ENCODE peak calls at places on chromosomes 5 and 9, in eight cellular contexts. M is HL-60, G is MCF 10A, S is adrenal gland, K is HCT116, T is kidney epithelial cell, R is mucosa of descending colon, X is endodermal cell. D is an unnamed sample.

GRCh38 chr5:9776525-9776924 is 146.4 kb upstream of the TAS2R1 start:
- DNase-seq in M (no peak), G (no peak), S (no peak), K (no peak), T (no peak), R (no peak), X (no peak), D (no peak)

GRCh38 chr5:152247850-152248385 is 157.2 kb downstream of the NMUR2 start:
- DNase-seq in M (no peak), G (no peak), S (no peak), K (no peak), T (no peak), R (no peak), X (no peak), D (no peak)

GRCh38 chr5:58507715-58508114 is 16.5 kb downstream of the GAPT start:
- DNase-seq in M (no peak), G (no peak), S (no peak), K (no peak), T (no peak), R (no peak), X (no peak), D (no peak)

GRCh38 chr9:134962998-134963364 is 45.3 kb upstream of the FCN1 start:
- DNase-seq in M (no peak), G (no peak), S (no peak), K (no peak), T (no peak), R (no peak), X (peak), D (no peak)

GRCh38 chr5:31531543-31531887 is 378 bp downstream of the DROSHA start:
- DNase-seq in M (peak), G (no peak), S (peak), K (no peak), T (no peak), R (peak), X (no peak), D (peak)

GRCh38 chr5:94793113-94793815 is 174.8 kb downstream of the SLF1 start:
- DNase-seq in M (peak), G (no peak), S (no peak), K (no peak), T (peak), R (peak), X (no peak), D (no peak)

GRCh38 chr5:109275919-109276318 is 133.9 kb downstream of the PJA2 start:
- DNase-seq in M (no peak), G (no peak), S (no peak), K (no peak), T (no peak), R (no peak), X (no peak), D (no peak)

GRCh38 chr9:23321049-23321448 is 505.0 kb downstream of the ELAVL2 start:
- DNase-seq in M (no peak), G (no peak), S (no peak), K (no peak), T (no peak), R (no peak), X (no peak), D (no peak)

GRCh38 chr9:133712221-133713100 is 25.7 kb downstream of the SARDH start:
- DNase-seq in M (no peak), G (no peak), S (no peak), K (no peak), T (no peak), R (no peak), X (peak), D (no peak)

GRCh38 chr9:90987566-90987965 is 185.9 kb downstream of the SYK start:
- DNase-seq in M (no peak), G (no peak), S (no peak), K (no peak), T (no peak), R (no peak), X (no peak), D (no peak)

GRCh38 chr5:58582004-58582403 is 871 bp upstream of the RAB3C start:
- DNase-seq in M (no peak), G (no peak), S (no peak), K (no peak), T (no peak), R (no peak), X (peak), D (peak)

GRCh38 chr9:137688725-137689124 is 69.9 kb downstream of the EHMT1 start:
- DNase-seq in M (no peak), G (no peak), S (no peak), K (no peak), T (no peak), R (no peak), X (no peak), D (no peak)

GRCh38 chr5:61401726-61402125 is 69.7 kb downstream of the ZSWIM6 start:
- DNase-seq in M (no peak), G (peak), S (no peak), K (no peak), T (peak), R (no peak), X (no peak), D (no peak)

GRCh38 chr5:89399553-89399952 is 516.6 kb upstream of the MEF2C start:
- DNase-seq in M (no peak), G (no peak), S (no peak), K (no peak), T (no peak), R (no peak), X (no peak), D (no peak)

GRCh38 chr5:169367861-169368260 is 66.9 kb upstream of the SLIT3 start:
- DNase-seq in M (no peak), G (peak), S (no peak), K (no peak), T (no peak), R (no peak), X (no peak), D (no peak)

GRCh38 chr9:129210125-129210524 is 32.1 kb upstream of the IER5L start:
- DNase-seq in M (no peak), G (no peak), S (no peak), K (no peak), T (no peak), R (no peak), X (no peak), D (no peak)

GRCh38 chr9:89359018-89359417 is 40.7 kb downstream of the SECISBP2 start:
- DNase-seq in M (no peak), G (no peak), S (peak), K (no peak), T (no peak), R (no peak), X (no peak), D (no peak)

GRCh38 chr9:137672907-137673791 is 54.3 kb downstream of the EHMT1 start:
- DNase-seq in M (peak), G (peak), S (peak), K (peak), T (peak), R (peak), X (peak), D (peak)

GRCh38 chr5:133618141-133618540 is 5.8 kb upstream of the FSTL4 start:
- DNase-seq in M (no peak), G (no peak), S (no peak), K (no peak), T (no peak), R (no peak), X (no peak), D (no peak)

GRCh38 chr9:76453785-76454184 is 5.2 kb upstream of the GCNT1 start:
- DNase-seq in M (no peak), G (peak), S (no peak), K (no peak), T (no peak), R (no peak), X (no peak), D (no peak)

GRCh38 chr9:75200892-75201470 is 112.7 kb downstream of the OSTF1 start:
- DNase-seq in M (no peak), G (peak), S (no peak), K (peak), T (no peak), R (peak), X (no peak), D (peak)

GRCh38 chr5:126936775-126937418 is 93.5 kb downstream of the MARCHF3 start:
- DNase-seq in M (no peak), G (no peak), S (no peak), K (no peak), T (no peak), R (no peak), X (no peak), D (no peak)

GRCh38 chr5:75053286-75054109 is 1.1 kb upstream of the GCNT4 start:
- DNase-seq in M (peak), G (peak), S (peak), K (no peak), T (no peak), R (peak), X (peak), D (peak)

GRCh38 chr5:6715758-6716633 is 2.8 kb downstream of the TENT4A start:
- DNase-seq in M (no peak), G (peak), S (no peak), K (no peak), T (no peak), R (peak), X (no peak), D (no peak)

GRCh38 chr9:91130796-91131318 is 230.9 kb downstream of the AUH start:
- DNase-seq in M (no peak), G (peak), S (no peak), K (no peak), T (no peak), R (no peak), X (no peak), D (no peak)

GRCh38 chr9:124011460-124012301 is at the start of gene LHX2:
- DNase-seq in M (peak), G (peak), S (peak), K (peak), T (no peak), R (peak), X (peak), D (peak)
- TF ChIP-seq CTCF in M (no peak), G (no peak), S (no peak), K (peak), T (no peak), R (no peak), X (peak), D (no peak)

DNA sequence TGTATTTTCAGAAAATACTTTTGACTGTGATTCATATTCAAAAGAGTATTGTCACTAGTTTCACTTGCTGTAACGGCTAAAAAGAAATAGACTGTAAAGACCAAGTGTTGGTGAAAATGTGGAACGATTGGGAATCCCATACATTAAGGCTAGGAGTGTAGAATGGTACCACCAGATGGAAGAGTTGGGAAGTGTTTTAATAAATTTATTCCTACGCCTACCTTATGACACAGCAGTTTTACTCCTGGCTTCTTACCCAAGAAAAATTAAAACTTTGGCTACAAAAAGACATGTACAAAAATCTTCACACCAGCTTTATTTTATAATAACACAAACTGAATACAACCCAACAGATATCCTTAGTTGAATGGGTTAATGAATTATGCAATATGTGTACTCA is 256.2 kb downstream of the TAF11L14 start:
- DNase-seq in M (no peak), G (peak), S (no peak), K (no peak), T (no peak), R (no peak), X (no peak), D (no peak)
- TF ChIP-seq CTCF in M (no peak), G (no peak), S (no peak), K (no peak), T (no peak), R (no peak), X (no peak), D (no peak)

GRCh38 chr5:44935262-44935661 is 126.5 kb downstream of the MRPS30 start:
- DNase-seq in M (no peak), G (peak), S (no peak), K (peak), T (no peak), R (no peak), X (peak), D (no peak)
- TF ChIP-seq CTCF in M (no peak), G (peak), S (no peak), K (peak), T (peak), R (no peak), X (peak), D (no peak)

GRCh38 chr5:55864606-55865541 is 13.7 kb downstream of the IL31RA start:
- DNase-seq in M (peak), G (no peak), S (peak), K (no peak), T (no peak), R (no peak), X (no peak), D (peak)
- TF ChIP-seq CTCF in M (no peak), G (no peak), S (no peak), K (no peak), T (no peak), R (no peak), X (no peak), D (no peak)

GRCh38 chr5:177301503-177302165 is 1.9 kb downstream of the RAB24 start:
- DNase-seq in M (no peak), G (peak), S (peak), K (no peak), T (no peak), R (peak), X (peak), D (peak)

GRCh38 chr5:177300971-177301370 is 2.5 kb downstream of the RAB24 start:
- DNase-seq in M (no peak), G (peak), S (no peak), K (no peak), T (no peak), R (no peak), X (no peak), D (no peak)

GRCh38 chr5:177302354-177303110 is 987 bp downstream of the RAB24 start:
- DNase-seq in M (no peak), G (peak), S (no peak), K (no peak), T (no peak), R (no peak), X (peak), D (no peak)

GRCh38 chr5:177299711-177300110 is 3.8 kb downstream of the RAB24 start:
- DNase-seq in M (no peak), G (no peak), S (no peak), K (no peak), T (no peak), R (no peak), X (no peak), D (no peak)

GRCh38 chr5:177300236-177300880 is 3.2 kb downstream of the RAB24 start:
- DNase-seq in M (peak), G (peak), S (peak), K (no peak), T (no peak), R (peak), X (peak), D (peak)
- TF ChIP-seq CTCF in M (no peak), G (no peak), S (no peak), K (no peak), T (peak), R (no peak), X (peak), D (no peak)

DNA sequence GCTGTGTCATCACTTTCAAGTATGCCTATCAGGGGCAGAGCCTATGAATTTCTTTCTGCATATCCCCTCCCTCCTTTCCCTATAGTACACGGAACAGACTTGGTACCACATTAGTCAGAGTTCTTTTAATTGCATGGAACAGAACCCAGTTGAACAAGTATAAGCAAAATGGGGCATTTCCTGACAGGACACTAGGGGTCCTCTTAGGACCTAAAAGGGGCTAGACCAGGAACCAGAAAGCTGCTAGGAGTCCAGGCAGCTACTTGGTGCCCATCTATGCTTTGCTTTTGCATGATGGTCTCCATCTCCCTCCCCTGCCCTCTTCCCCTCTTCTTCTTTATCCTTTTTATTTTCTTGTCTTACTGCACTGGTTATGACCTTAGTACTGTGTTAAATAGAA is 5.9 kb downstream of the BSPRY start:
- DNase-seq in M (no peak), G (peak), S (no peak), K (no peak), T (no peak), R (no peak), X (no peak), D (no peak)
- TF ChIP-seq CTCF in M (no peak), G (no peak), S (no peak), K (peak), T (peak), R (no peak), X (peak), D (no peak)

GRCh38 chr9:124188331-124189110 is 69.2 kb upstream of the NEK6 start:
- DNase-seq in M (no peak), G (no peak), S (no peak), K (no peak), T (no peak), R (no peak), X (no peak), D (no peak)
- TF ChIP-seq CTCF in M (no peak), G (no peak), S (no peak), K (no peak), T (no peak), R (no peak), X (no peak), D (no peak)